ENCODE peak calls at places on chromosomes 7 and 10, in six cellular contexts. One of them, this sample, is unnamed. For H3K9me3, the result is how much of the 10 kb centered on the place peaks cover.

GRCh38 chr7:151992375-151992774 is 33.1 kb upstream of the GALNT11 start:
- DNase-seq in ascending aorta: no peak
- DNase-seq in heart left ventricle: peak
- DNase-seq in pancreas: peak
- DNase-seq in cardiac muscle cell: peak
- DNase-seq in heart right ventricle: peak
- DNase-seq in this sample: peak

GRCh38 chr10:62817120-62817762 is 1.1 kb upstream of the EGR2 start:
- DNase-seq in heart left ventricle: peak
- DNase-seq in ascending aorta: no peak
- DNase-seq in cardiac muscle cell: peak
- DNase-seq in heart right ventricle: peak
- DNase-seq in pancreas: peak
- DNase-seq in this sample: peak

GRCh38 chr7:116315293-116315692 is 105.0 kb downstream of the TES start:
- DNase-seq in heart left ventricle: peak
- DNase-seq in cardiac muscle cell: no peak
- DNase-seq in pancreas: no peak
- DNase-seq in ascending aorta: no peak
- DNase-seq in heart right ventricle: no peak
- DNase-seq in this sample: no peak

GRCh38 chr7:132547806-132548205 is 28.5 kb downstream of the PLXNA4 start:
- DNase-seq in ascending aorta: no peak
- DNase-seq in heart left ventricle: no peak
- DNase-seq in pancreas: no peak
- DNase-seq in cardiac muscle cell: no peak
- DNase-seq in heart right ventricle: no peak
- DNase-seq in this sample: no peak

GRCh38 chr7:154907651-154908620 is 95.0 kb downstream of the PAXIP1 start:
- DNase-seq in heart left ventricle: no peak
- DNase-seq in ascending aorta: no peak
- DNase-seq in pancreas: no peak
- DNase-seq in heart right ventricle: no peak
- DNase-seq in cardiac muscle cell: no peak
- DNase-seq in this sample: no peak

GRCh38 chr10:5527332-5528200 is 2.8 kb downstream of the CALML3 start:
- DNase-seq in ascending aorta: no peak
- DNase-seq in heart left ventricle: no peak
- DNase-seq in pancreas: peak
- DNase-seq in heart right ventricle: no peak
- DNase-seq in cardiac muscle cell: no peak
- DNase-seq in this sample: no peak

GRCh38 chr7:22791204-22792158 is 31.2 kb downstream of the TOMM7 start:
- DNase-seq in pancreas: no peak
- DNase-seq in cardiac muscle cell: peak
- DNase-seq in heart right ventricle: no peak
- DNase-seq in ascending aorta: no peak
- DNase-seq in heart left ventricle: no peak
- DNase-seq in this sample: no peak

GRCh38 chr10:43209651-43210141 is 57.2 kb downstream of the RASGEF1A start:
- DNase-seq in ascending aorta: peak
- DNase-seq in heart right ventricle: no peak
- DNase-seq in pancreas: peak
- DNase-seq in heart left ventricle: no peak
- DNase-seq in cardiac muscle cell: no peak
- DNase-seq in this sample: no peak

GRCh38 chr10:98748298-98748697 is 301.6 kb upstream of the HPS1 start:
- DNase-seq in ascending aorta: no peak
- DNase-seq in heart right ventricle: no peak
- DNase-seq in cardiac muscle cell: peak
- DNase-seq in heart left ventricle: no peak
- DNase-seq in pancreas: no peak
- DNase-seq in this sample: peak

GRCh38 chr10:48332871-48333216 is 26.4 kb downstream of the MAPK8 start:
- DNase-seq in heart left ventricle: no peak
- DNase-seq in cardiac muscle cell: no peak
- DNase-seq in pancreas: no peak
- DNase-seq in heart right ventricle: no peak
- DNase-seq in ascending aorta: no peak
- DNase-seq in this sample: no peak

GRCh38 chr7:82816272-82816671 is 346.4 kb downstream of the PCLO start:
- DNase-seq in ascending aorta: no peak
- DNase-seq in heart right ventricle: no peak
- DNase-seq in heart left ventricle: no peak
- DNase-seq in cardiac muscle cell: no peak
- DNase-seq in pancreas: no peak
- DNase-seq in this sample: no peak

GRCh38 chr7:2214636-2215035 is 18.1 kb downstream of the MAD1L1 start:
- DNase-seq in ascending aorta: no peak
- DNase-seq in cardiac muscle cell: no peak
- DNase-seq in heart right ventricle: no peak
- DNase-seq in pancreas: no peak
- DNase-seq in heart left ventricle: no peak
- DNase-seq in this sample: no peak

GRCh38 chr10:131909014-131909808 is 8.4 kb downstream of the PPP2R2D start:
- DNase-seq in cardiac muscle cell: no peak
- DNase-seq in pancreas: no peak
- DNase-seq in heart right ventricle: no peak
- DNase-seq in heart left ventricle: no peak
- DNase-seq in ascending aorta: no peak
- DNase-seq in this sample: no peak

GRCh38 chr10:24849537-24850299 is 102.7 kb downstream of the PRTFDC1 start:
- DNase-seq in cardiac muscle cell: no peak
- DNase-seq in ascending aorta: no peak
- DNase-seq in pancreas: no peak
- DNase-seq in heart right ventricle: no peak
- DNase-seq in heart left ventricle: no peak
- DNase-seq in this sample: peak

GRCh38 chr7:101957733-101958525 is 140.5 kb downstream of the CUX1 start:
- DNase-seq in cardiac muscle cell: no peak
- DNase-seq in heart right ventricle: no peak
- DNase-seq in heart left ventricle: no peak
- DNase-seq in pancreas: no peak
- DNase-seq in ascending aorta: no peak
- DNase-seq in this sample: no peak

GRCh38 chr10:99358101-99358500 is 28.9 kb downstream of the CNNM1 start:
- DNase-seq in pancreas: no peak
- DNase-seq in ascending aorta: no peak
- DNase-seq in heart right ventricle: no peak
- DNase-seq in cardiac muscle cell: peak
- DNase-seq in heart left ventricle: no peak
- DNase-seq in this sample: no peak

GRCh38 chr7:44346063-44346462 is 20.7 kb upstream of the CAMK2B start:
- DNase-seq in cardiac muscle cell: no peak
- DNase-seq in heart right ventricle: no peak
- DNase-seq in ascending aorta: no peak
- DNase-seq in pancreas: no peak
- DNase-seq in heart left ventricle: no peak
- DNase-seq in this sample: no peak

GRCh38 chr7:101936612-101937231 is 119.3 kb downstream of the CUX1 start:
- DNase-seq in heart left ventricle: peak
- DNase-seq in pancreas: peak
- DNase-seq in heart right ventricle: no peak
- DNase-seq in ascending aorta: peak
- DNase-seq in cardiac muscle cell: peak
- DNase-seq in this sample: peak

GRCh38 chr10:45265995-45266394 is 49.4 kb downstream of the OR13A1 start:
- DNase-seq in heart right ventricle: no peak
- DNase-seq in heart left ventricle: no peak
- DNase-seq in ascending aorta: no peak
- DNase-seq in cardiac muscle cell: no peak
- DNase-seq in pancreas: no peak
- DNase-seq in this sample: no peak

GRCh38 chr10:100303724-100304319 is 17.3 kb upstream of the BLOC1S2 start:
- DNase-seq in ascending aorta: no peak
- DNase-seq in heart right ventricle: no peak
- DNase-seq in cardiac muscle cell: peak
- DNase-seq in heart left ventricle: no peak
- DNase-seq in pancreas: no peak
- DNase-seq in this sample: no peak

GRCh38 chr10:5206799-5207198 is 10.2 kb downstream of the AKR1C4 start:
- DNase-seq in ascending aorta: no peak
- DNase-seq in pancreas: no peak
- DNase-seq in heart left ventricle: no peak
- DNase-seq in cardiac muscle cell: no peak
- DNase-seq in heart right ventricle: no peak
- DNase-seq in this sample: no peak

GRCh38 chr7:26153823-26154783 is 2.1 kb downstream of the NFE2L3 start:
- DNase-seq in heart left ventricle: peak
- DNase-seq in cardiac muscle cell: peak
- DNase-seq in heart right ventricle: no peak
- DNase-seq in pancreas: no peak
- DNase-seq in ascending aorta: no peak
- DNase-seq in this sample: peak

GRCh38 chr7:55441668-55442305 is 76.7 kb downstream of the LANCL2 start:
- DNase-seq in pancreas: no peak
- DNase-seq in heart left ventricle: no peak
- DNase-seq in cardiac muscle cell: peak
- DNase-seq in ascending aorta: no peak
- DNase-seq in heart right ventricle: no peak
- DNase-seq in this sample: no peak

GRCh38 chr7:85535974-85536729 is 349.3 kb upstream of the SEMA3D start:
- DNase-seq in ascending aorta: no peak
- DNase-seq in cardiac muscle cell: no peak
- DNase-seq in pancreas: no peak
- DNase-seq in heart right ventricle: no peak
- DNase-seq in heart left ventricle: no peak
- DNase-seq in this sample: no peak

GRCh38 chr10:97327348-97328294 is 6.9 kb downstream of the FRAT2 start:
- DNase-seq in heart right ventricle: no peak
- DNase-seq in heart left ventricle: no peak
- DNase-seq in pancreas: no peak
- DNase-seq in ascending aorta: no peak
- DNase-seq in cardiac muscle cell: no peak
- DNase-seq in this sample: peak

GRCh38 chr7:155455776-155456516 is 2.0 kb upstream of the EN2 start:
- DNase-seq in ascending aorta: no peak
- DNase-seq in heart left ventricle: no peak
- DNase-seq in cardiac muscle cell: no peak
- DNase-seq in pancreas: no peak
- DNase-seq in heart right ventricle: no peak
- DNase-seq in this sample: no peak

GRCh38 chr10:30829921-30830671 is 200.5 kb upstream of the LYZL2 start:
- DNase-seq in heart left ventricle: no peak
- DNase-seq in heart right ventricle: no peak
- DNase-seq in pancreas: no peak
- DNase-seq in ascending aorta: no peak
- DNase-seq in cardiac muscle cell: peak
- DNase-seq in this sample: no peak

GRCh38 chr10:12483996-12484944 is 134.9 kb downstream of the CAMK1D start:
- DNase-seq in heart left ventricle: no peak
- DNase-seq in heart right ventricle: no peak
- DNase-seq in pancreas: no peak
- DNase-seq in ascending aorta: no peak
- DNase-seq in cardiac muscle cell: no peak
- DNase-seq in this sample: peak

GRCh38 chr7:109073543-109073942 is 503.9 kb downstream of the DNAJB9 start:
- DNase-seq in ascending aorta: no peak
- DNase-seq in cardiac muscle cell: no peak
- DNase-seq in heart left ventricle: no peak
- DNase-seq in pancreas: no peak
- DNase-seq in heart right ventricle: no peak
- DNase-seq in this sample: no peak

GRCh38 chr7:77393261-77393660 is 22.9 kb downstream of the GSAP start:
- DNase-seq in cardiac muscle cell: no peak
- DNase-seq in heart left ventricle: no peak
- DNase-seq in ascending aorta: no peak
- DNase-seq in heart right ventricle: no peak
- DNase-seq in pancreas: no peak
- DNase-seq in this sample: no peak

GRCh38 chr7:18384491-18385143 is 110.9 kb upstream of the HDAC9 start:
- DNase-seq in ascending aorta: no peak
- DNase-seq in heart left ventricle: no peak
- DNase-seq in cardiac muscle cell: no peak
- DNase-seq in heart right ventricle: no peak
- DNase-seq in pancreas: no peak
- DNase-seq in this sample: no peak

GRCh38 chr10:88881922-88882645 is 2.0 kb downstream of the STAMBPL1 start:
- DNase-seq in pancreas: no peak
- DNase-seq in cardiac muscle cell: peak
- DNase-seq in heart left ventricle: no peak
- DNase-seq in heart right ventricle: no peak
- DNase-seq in ascending aorta: no peak
- DNase-seq in this sample: no peak
- H3K4me3 ChIP-seq in pancreas: no peak
- H3K4me3 ChIP-seq in cardiac muscle cell: no peak
- H3K4me3 ChIP-seq in heart left ventricle: peak
- H3K4me3 ChIP-seq in heart right ventricle: peak
- H3K4me3 ChIP-seq in ascending aorta: peak
- H3K4me3 ChIP-seq in this sample: peak

GRCh38 chr7:139683137-139683871 is 94.5 kb downstream of the HIPK2 start:
- DNase-seq in heart left ventricle: no peak
- DNase-seq in heart right ventricle: no peak
- DNase-seq in ascending aorta: no peak
- DNase-seq in cardiac muscle cell: peak
- DNase-seq in pancreas: no peak
- DNase-seq in this sample: no peak
- H3K27ac ChIP-seq in heart left ventricle: peak
- H3K27ac ChIP-seq in heart right ventricle: peak
- H3K27ac ChIP-seq in ascending aorta: peak
- H3K27ac ChIP-seq in cardiac muscle cell: peak
- H3K27ac ChIP-seq in pancreas: no peak
- H3K27ac ChIP-seq in this sample: no peak

GRCh38 chr7:39659356-39660013 is 36.1 kb downstream of the RALA start:
- DNase-seq in heart left ventricle: no peak
- DNase-seq in ascending aorta: no peak
- DNase-seq in pancreas: no peak
- DNase-seq in heart right ventricle: no peak
- DNase-seq in cardiac muscle cell: no peak
- DNase-seq in this sample: no peak
- H3K9me3 ChIP-seq in heart left ventricle: under half
- H3K9me3 ChIP-seq in ascending aorta: under half
- H3K9me3 ChIP-seq in pancreas: under half
- H3K9me3 ChIP-seq in heart right ventricle: under half
- H3K9me3 ChIP-seq in cardiac muscle cell: under half
- H3K9me3 ChIP-seq in this sample: under half

GRCh38 chr7:149070372-149071140 is 20.0 kb downstream of the ZNF786 start:
- DNase-seq in heart left ventricle: no peak
- DNase-seq in pancreas: no peak
- DNase-seq in ascending aorta: no peak
- DNase-seq in heart right ventricle: no peak
- DNase-seq in cardiac muscle cell: no peak
- DNase-seq in this sample: no peak

GRCh38 chr7:149071641-149072437 is 18.7 kb downstream of the ZNF786 start:
- DNase-seq in cardiac muscle cell: no peak
- DNase-seq in heart right ventricle: peak
- DNase-seq in pancreas: no peak
- DNase-seq in heart left ventricle: peak
- DNase-seq in ascending aorta: no peak
- DNase-seq in this sample: no peak

GRCh38 chr7:149074116-149074885 is 16.2 kb downstream of the ZNF786 start:
- DNase-seq in pancreas: no peak
- DNase-seq in heart right ventricle: no peak
- DNase-seq in ascending aorta: no peak
- DNase-seq in cardiac muscle cell: no peak
- DNase-seq in heart left ventricle: no peak
- DNase-seq in this sample: no peak

GRCh38 chr7:149071182-149071635 is 19.3 kb downstream of the ZNF786 start:
- DNase-seq in ascending aorta: no peak
- DNase-seq in pancreas: no peak
- DNase-seq in heart right ventricle: no peak
- DNase-seq in cardiac muscle cell: no peak
- DNase-seq in heart left ventricle: no peak
- DNase-seq in this sample: no peak

GRCh38 chr7:149072438-149072775 is 18.1 kb downstream of the ZNF786 start:
- DNase-seq in ascending aorta: no peak
- DNase-seq in pancreas: no peak
- DNase-seq in heart right ventricle: no peak
- DNase-seq in cardiac muscle cell: no peak
- DNase-seq in heart left ventricle: no peak
- DNase-seq in this sample: no peak
- H3K4me3 ChIP-seq in ascending aorta: no peak
- H3K4me3 ChIP-seq in pancreas: no peak
- H3K4me3 ChIP-seq in heart right ventricle: no peak
- H3K4me3 ChIP-seq in cardiac muscle cell: no peak
- H3K4me3 ChIP-seq in heart left ventricle: no peak
- H3K4me3 ChIP-seq in this sample: no peak